ENCODE peak calls at places on chromosomes 1 and 21, in six cellular contexts. I is cardiac muscle cell, O is prostate gland, H is endodermal cell, C is IMR-90, W is neural progenitor cell. K is an unnamed sample.

GRCh38 chr1:218851601-218852000 is 322.1 kb upstream of the LYPLAL1 start:
- DNase-seq in I (no peak), O (no peak), H (no peak), C (peak; percentile 72), W (no peak), K (no peak)

GRCh38 chr1:145871994-145872411 is 13.1 kb upstream of the PIAS3 start:
- DNase-seq in I (peak; percentile 55), O (no peak), H (peak; percentile 83), C (peak; percentile 46), W (peak; percentile 48), K (peak; percentile 25)

GRCh38 chr1:111851552-111851951 is 95.9 kb downstream of the DDX20 start:
- DNase-seq in I (no peak), O (no peak), H (peak; percentile 67), C (no peak), W (peak; percentile 18), K (no peak)

GRCh38 chr1:95742591-95743089 is 508.6 kb downstream of the RWDD3 start:
- DNase-seq in I (peak; percentile 78), O (no peak), H (peak; percentile 78), C (peak; percentile 66), W (peak; percentile 72), K (peak; percentile 26)

GRCh38 chr1:32992489-32993214 is 28.0 kb upstream of the RNF19B start:
- DNase-seq in I (peak; percentile 98), O (peak; percentile 76), H (peak; percentile 97), C (peak; percentile 95), W (peak; percentile 72), K (peak; percentile 97)

GRCh38 chr1:60431593-60431992 is 358.0 kb upstream of the C1orf87 start:
- DNase-seq in I (peak; percentile 38), O (no peak), H (no peak), C (no peak), W (no peak), K (no peak)

GRCh38 chr1:18907021-18907913 is 4.9 kb upstream of the ALDH4A1 start:
- DNase-seq in I (peak; percentile 76), O (peak; percentile 55), H (peak; percentile 86), C (peak; percentile 64), W (peak; percentile 80), K (peak; percentile 70)

GRCh38 chr1:58829861-58830260 is 46.0 kb upstream of the JUN start:
- DNase-seq in I (no peak), O (no peak), H (no peak), C (no peak), W (no peak), K (no peak)

GRCh38 chr1:86741947-86742572 is 37.7 kb downstream of the SH3GLB1 start:
- DNase-seq in I (peak; percentile 63), O (peak; percentile 17), H (no peak), C (peak; percentile 39), W (peak; percentile 30), K (peak; percentile 48)

GRCh38 chr1:78003882-78004718 is 639 bp upstream of the DNAJB4 start:
- DNase-seq in I (peak; percentile 78), O (peak; percentile 19), H (peak; percentile 85), C (peak; percentile 83), W (peak; percentile 77), K (peak; percentile 88)

GRCh38 chr1:172556461-172556860 is 23.5 kb downstream of the SUCO start:
- DNase-seq in I (peak; percentile 46), O (no peak), H (no peak), C (no peak), W (no peak), K (no peak)

GRCh38 chr1:221567859-221568507 is 173.9 kb downstream of the DUSP10 start:
- DNase-seq in I (no peak), O (no peak), H (no peak), C (peak; percentile 33), W (no peak), K (no peak)

GRCh38 chr21:45303111-45303615 is 15.5 kb upstream of the POFUT2 start:
- DNase-seq in I (no peak), O (no peak), H (peak; percentile 39), C (no peak), W (no peak), K (no peak)

GRCh38 chr1:241356519-241357365 is at the start of gene RGS7:
- DNase-seq in I (peak; percentile 63), O (peak; percentile 18), H (peak; percentile 88), C (peak; percentile 41), W (peak; percentile 86), K (peak; percentile 12)

GRCh38 chr1:229857585-229857984 is 209.5 kb upstream of the GALNT2 start:
- DNase-seq in I (no peak), O (no peak), H (no peak), C (no peak), W (no peak), K (no peak)

GRCh38 chr1:23799255-23799569 is 1.3 kb downstream of the GALE start:
- DNase-seq in I (no peak), O (no peak), H (no peak), C (no peak), W (no peak), K (no peak)
- H3K4me3 ChIP-seq in I (no peak overlapping the region), O (no peak overlapping the region), H (peak overlapping the region; percentile 81), C (no peak overlapping the region), W (peak overlapping the region; percentile 83), K (peak overlapping the region; percentile 85)

GRCh38 chr1:168082008-168082876 is 54.5 kb downstream of the GPR161 start:
- DNase-seq in I (peak; percentile 86), O (peak; percentile 61), H (peak; percentile 96), C (peak; percentile 79), W (peak; percentile 82), K (peak; percentile 76)
- TF ChIP-seq CTCF in I (peak; percentile 96), O (peak; percentile 70), H (peak; percentile 91), C (peak; percentile 83), W (peak; percentile 81), K (peak; percentile 95)

DNA sequence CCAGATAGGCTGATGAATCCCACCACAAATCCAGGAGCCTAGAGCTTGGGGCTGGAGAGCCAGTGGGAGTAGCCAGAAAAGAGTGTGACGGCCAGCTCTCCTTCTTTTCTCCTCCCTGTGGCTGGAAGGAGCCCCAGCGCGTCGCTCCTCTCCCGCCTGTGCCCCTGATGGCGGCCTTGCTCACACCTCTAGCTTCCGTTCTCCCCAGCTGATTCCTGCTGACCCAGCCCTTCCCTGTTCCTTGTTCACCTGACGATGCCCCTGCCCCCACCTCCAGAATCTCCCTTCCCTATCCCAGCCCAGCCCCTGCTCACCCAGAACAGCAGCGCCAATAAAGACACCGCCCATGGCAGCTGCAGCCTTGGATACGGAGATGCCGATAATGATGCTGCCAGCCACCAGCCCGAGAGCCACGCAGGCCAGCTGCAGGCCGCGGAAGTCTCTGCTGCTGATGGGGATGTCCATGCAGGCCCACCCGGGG is 656 bp downstream of the KNCN start:
- DNase-seq in I (no peak), O (no peak), H (peak; percentile 60), C (no peak), W (no peak), K (no peak)
- H3K4me3 ChIP-seq in I (no peak overlapping the region), O (no peak overlapping the region), H (no peak overlapping the region), C (no peak overlapping the region), W (no peak overlapping the region), K (no peak overlapping the region)

DNA sequence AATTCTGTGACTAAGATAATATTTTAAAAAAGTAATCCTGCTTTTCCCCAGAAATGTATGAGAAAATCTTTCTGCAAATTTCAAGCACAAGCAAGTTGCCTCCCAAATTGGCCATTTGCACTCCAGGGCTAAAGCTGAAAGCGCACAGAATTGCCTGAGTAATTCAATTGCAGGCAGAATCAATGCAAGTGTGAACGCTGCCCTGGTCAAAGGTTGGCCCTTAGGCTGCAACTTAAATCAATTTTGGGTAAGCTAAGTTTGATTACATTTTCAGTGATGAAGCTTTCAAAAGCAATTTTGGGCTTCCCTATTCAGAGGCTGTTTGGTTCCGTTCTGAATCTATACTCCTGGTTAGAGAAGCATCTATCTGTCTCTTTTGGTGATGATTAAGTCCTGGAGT is 501.8 kb upstream of the ZRANB2 start:
- DNase-seq in I (no peak), O (no peak), H (no peak), C (no peak), W (no peak), K (no peak)
- TF ChIP-seq CTCF in I (no peak), O (no peak), H (no peak), C (no peak), W (no peak), K (no peak)

GRCh38 chr1:204454476-204454875 is 40.1 kb downstream of the PIK3C2B start:
- DNase-seq in I (no peak), O (no peak), H (no peak), C (no peak), W (no peak), K (no peak)
- H3K4me3 ChIP-seq in I (no peak overlapping the region), O (no peak overlapping the region), H (no peak overlapping the region), C (no peak overlapping the region), W (peak overlapping the region; percentile 18), K (no peak overlapping the region)

K was measured in GM12865.